ENCODE peak calls at places on chromosomes 16 and 17, in four cellular contexts. G is H1, D is IMR-90, C is trophoblast cell. B is an unnamed sample. For H3K36me3, the result is how much of the 10 kb centered on the place peaks cover.

GRCh38 chr16:23245268-23245667 is 56.8 kb upstream of the SCNN1B start:
- DNase-seq in G (no peak), D (no peak), C (no peak), B (no peak)

GRCh38 chr17:27237890-27238289 is 56.0 kb upstream of the WSB1 start:
- DNase-seq in D (no peak), C (no peak), G (no peak), B (no peak)

GRCh38 chr17:21379080-21379711 is 3.0 kb downstream of the KCNJ12 start:
- DNase-seq in D (no peak), C (no peak), G (no peak), B (no peak)

GRCh38 chr16:65202461-65202860 is 80.6 kb upstream of the CDH11 start:
- DNase-seq in G (no peak), C (no peak), D (peak), B (no peak)

GRCh38 chr16:66130296-66130910 is 236.1 kb upstream of the CDH5 start:
- DNase-seq in D (peak), C (no peak), G (no peak), B (peak)

GRCh38 chr17:57440522-57441269 is 184.4 kb downstream of the MSI2 start:
- DNase-seq in G (peak), C (peak), D (peak), B (peak)

GRCh38 chr17:36503456-36504155 is 17.1 kb downstream of the ZNHIT3 start:
- DNase-seq in D (no peak), G (no peak), C (no peak), B (no peak)

GRCh38 chr17:15279011-15279477 is 13.9 kb upstream of the PMP22 start:
- DNase-seq in C (peak), D (peak), G (no peak), B (peak)

GRCh38 chr17:41710472-41711090 is 1.6 kb upstream of the GAST start:
- DNase-seq in C (peak), D (peak), G (no peak), B (no peak)

GRCh38 chr16:58678716-58679115 is 5.9 kb downstream of the SLC38A7 start:
- DNase-seq in G (no peak), D (no peak), C (no peak), B (no peak)

GRCh38 chr17:79085921-79086551 is 11.4 kb downstream of the ENGASE start:
- DNase-seq in G (no peak), D (no peak), C (no peak), B (no peak)

GRCh38 chr17:31532161-31532515 is 140.7 kb downstream of the RAB11FIP4 start:
- DNase-seq in C (no peak), D (no peak), G (no peak), B (no peak)

GRCh38 chr17:37743612-37743874 is 1.3 kb downstream of the HNF1B start:
- DNase-seq in C (no peak), D (no peak), G (no peak), B (no peak)

GRCh38 chr17:9052921-9053320 is 31.6 kb downstream of the NTN1 start:
- DNase-seq in D (no peak), C (peak), G (no peak), B (no peak)

GRCh38 chr17:4375039-4375748 is 8.7 kb upstream of the UBE2G1 start:
- DNase-seq in D (no peak), C (no peak), G (no peak), B (no peak)

GRCh38 chr17:69431835-69432234 is 17.3 kb downstream of the MAP2K6 start:
- DNase-seq in G (no peak), D (no peak), C (no peak), B (peak)

GRCh38 chr17:29291163-29291752 is 2.7 kb downstream of the NUFIP2 start:
- DNase-seq in D (peak), C (peak), G (no peak), B (peak)

GRCh38 chr16:3214904-3215600 is 19.9 kb downstream of the ZNF200 start:
- DNase-seq in C (no peak), G (no peak), D (no peak), B (no peak)

GRCh38 chr17:17254026-17254425 is 17.1 kb upstream of the FLCN start:
- DNase-seq in D (peak), C (peak), G (no peak), B (no peak)

GRCh38 chr17:73797594-73798110 is 153.4 kb upstream of the SDK2 start:
- DNase-seq in D (no peak), G (no peak), C (no peak), B (no peak)

GRCh38 chr16:4780235-4780634 is 7.9 kb downstream of the SEPTIN12 start:
- DNase-seq in C (no peak), G (no peak), D (peak), B (no peak)

GRCh38 chr16:68843482-68844210 is at the start of gene TANGO6:
- DNase-seq in D (peak), G (peak), C (peak), B (peak)

GRCh38 chr16:14310519-14310991 is 239.4 kb downstream of the MRTFB start:
- DNase-seq in D (peak), C (no peak), G (no peak), B (peak)

GRCh38 chr16:89364603-89365002 is 125.8 kb downstream of the ANKRD11 start:
- DNase-seq in G (no peak), C (no peak), D (peak), B (no peak)

GRCh38 chr16:86834451-86835035 is 256.2 kb downstream of the FOXL1 start:
- DNase-seq in C (no peak), G (peak), D (peak), B (peak)

GRCh38 chr16:76910931-76911330 is 280.1 kb upstream of the MON1B start:
- DNase-seq in D (peak), C (peak), G (no peak), B (no peak)

GRCh38 chr17:80527016-80527645 is 17.5 kb upstream of the RPTOR start:
- DNase-seq in C (no peak), D (peak), G (no peak), B (no peak)

GRCh38 chr17:56598471-56598870 is 5.0 kb downstream of the NOG start:
- DNase-seq in G (no peak), D (peak), C (peak), B (peak)

GRCh38 chr16:68085259-68086071 is at the start of gene NFATC3:
- DNase-seq in G (peak), C (peak), D (peak), B (peak)

GRCh38 chr16:24844101-24845030 is 1.4 kb upstream of the SLC5A11 start:
- DNase-seq in D (peak), G (no peak), C (peak), B (peak)

GRCh38 chr17:15744885-15745284 is 12.8 kb downstream of the TBC1D26 start:
- DNase-seq in C (peak), D (no peak), G (no peak), B (peak)

GRCh38 chr17:34313164-34313563 is 6.1 kb upstream of the CCL8 start:
- DNase-seq in D (peak), G (no peak), C (no peak), B (no peak)

GRCh38 chr16:66874079-66874775 is 6.1 kb upstream of the PDP2 start:
- DNase-seq in G (no peak), C (peak), D (peak), B (peak)

GRCh38 chr16:57480127-57480753 is 6.1 kb downstream of the DOK4 start:
- DNase-seq in G (no peak), D (peak), C (peak), B (no peak)

GRCh38 chr16:57477531-57478202 is 8.6 kb downstream of the DOK4 start:
- DNase-seq in G (no peak), C (no peak), D (no peak), B (peak)

GRCh38 chr16:57479422-57480126 is 6.7 kb downstream of the DOK4 start:
- DNase-seq in D (peak), G (peak), C (no peak), B (peak)

GRCh38 chr16:57479043-57479421 is 7.3 kb downstream of the DOK4 start:
- DNase-seq in G (no peak), D (no peak), C (no peak), B (no peak)

DNA sequence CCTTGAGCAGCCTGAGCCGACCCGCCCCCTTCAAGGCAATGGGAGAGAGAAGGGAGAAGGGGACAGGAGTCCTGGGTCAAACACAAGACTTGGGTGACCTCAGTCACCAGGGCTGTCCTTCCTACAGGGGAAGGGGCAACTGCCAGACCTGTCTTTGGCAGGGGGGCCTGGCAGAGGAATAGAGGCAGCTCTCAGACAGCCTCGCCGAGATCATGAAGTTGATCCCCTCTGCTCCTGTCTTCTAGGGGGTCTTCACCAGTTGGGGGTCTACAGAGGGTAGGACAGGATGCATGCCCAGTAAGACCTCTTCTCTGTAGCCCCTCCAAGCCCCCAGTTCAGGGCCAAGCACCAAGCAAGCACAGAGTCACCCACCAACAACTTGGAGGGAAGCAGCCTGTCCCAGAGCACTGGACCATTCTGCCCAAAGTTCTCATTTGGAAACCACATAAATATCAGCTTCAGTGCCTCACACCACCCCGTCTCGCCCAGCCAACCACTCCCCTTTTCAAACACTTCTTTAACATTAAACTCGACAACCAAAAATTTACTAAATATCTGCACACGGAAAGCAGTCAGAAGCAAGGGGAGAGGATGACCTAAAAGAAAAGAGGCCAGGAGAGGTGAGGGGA is 7.8 kb downstream of the DOK4 start:
- DNase-seq in C (no peak), G (no peak), D (no peak), B (no peak)
- H2AK5ac ChIP-seq in C (no peak), G (peak), D (no peak), B (no peak)

GRCh38 chr17:76716834-76717205 is 6.1 kb upstream of the MXRA7 start:
- DNase-seq in G (no peak), C (peak), D (peak), B (no peak)
- H3K36me3 ChIP-seq in G (under half), C (under half), D (under half), B (under half)

GRCh38 chr17:83085103-83085502 is 5.7 kb downstream of the METRNL start:
- DNase-seq in C (peak), G (no peak), D (no peak), B (no peak)
- H3K4me2 ChIP-seq in C (no peak), G (no peak), D (no peak), B (no peak)

GRCh38 chr16:2054543-2055245 is 6.9 kb downstream of the TSC2 start:
- DNase-seq in D (no peak), G (no peak), C (no peak), B (no peak)
- H2AK5ac ChIP-seq in D (no peak), G (no peak), C (no peak), B (no peak)

DNA sequence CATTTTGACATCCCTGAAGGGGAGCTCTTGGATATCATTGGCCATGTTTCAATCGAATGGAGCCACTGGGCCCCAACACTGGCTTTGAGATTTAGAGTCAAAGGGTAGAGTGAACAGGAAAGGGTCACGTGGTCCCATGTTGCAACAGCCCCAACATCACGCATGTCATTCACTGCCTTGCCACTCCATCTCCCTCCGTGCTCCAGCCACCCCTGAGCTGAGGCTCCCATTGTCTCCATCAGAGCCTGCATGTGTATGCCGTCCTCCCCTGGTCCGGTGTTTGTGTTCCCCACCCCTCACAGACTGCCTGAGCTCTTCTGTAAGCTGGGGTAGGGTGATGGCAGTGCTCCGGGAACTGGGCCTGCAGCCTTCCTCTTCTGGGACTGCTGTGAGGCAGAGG is 12.1 kb downstream of the NFE2L1 start:
- DNase-seq in C (no peak), D (no peak), G (no peak), B (no peak)
- H3K36me3 ChIP-seq in C (half or more), D (half or more), G (under half), B (under half)

DNA sequence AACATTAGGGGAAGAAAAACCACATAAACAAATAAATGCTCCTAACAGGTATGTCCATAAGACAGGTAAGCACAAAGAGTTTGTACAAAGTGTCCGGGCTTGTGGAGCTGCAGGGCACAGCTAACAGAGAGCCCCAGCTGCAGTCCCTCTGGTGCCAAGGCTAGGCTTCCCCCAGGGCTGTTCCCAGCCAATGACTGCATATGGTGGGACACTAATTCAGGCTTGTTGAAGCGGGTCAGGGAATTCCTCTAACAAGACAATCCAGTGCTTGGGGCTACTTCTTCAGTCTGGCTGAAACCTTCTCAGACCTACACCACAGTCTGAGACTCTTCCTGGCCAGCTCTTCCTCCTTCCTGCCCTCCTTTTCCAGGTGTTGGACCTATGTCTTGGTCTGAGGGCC is 51.7 kb upstream of the ALDH3A1 start:
- DNase-seq in C (no peak), D (no peak), G (no peak), B (peak)
- H3K4me2 ChIP-seq in C (no peak), D (no peak), G (no peak), B (no peak)

DNA sequence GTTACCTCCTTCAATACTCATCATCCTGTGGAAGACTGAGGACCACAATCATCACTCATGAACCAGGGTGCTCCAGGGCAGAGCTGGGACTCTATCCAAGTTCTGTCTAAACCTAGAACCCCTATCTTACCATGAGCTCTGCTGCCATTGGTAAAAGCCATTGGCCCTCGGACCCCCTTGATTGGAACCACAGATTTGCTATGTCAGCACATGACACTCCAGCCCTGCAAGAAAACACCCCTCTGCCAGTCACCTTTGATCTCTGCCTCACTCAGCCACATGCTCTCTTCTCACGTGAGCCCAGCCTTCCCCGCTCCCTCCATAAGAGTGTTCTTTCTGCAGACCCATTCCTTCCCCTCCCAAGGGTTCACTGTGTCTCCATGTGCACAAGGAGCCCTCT is 468.8 kb upstream of the DYNLRB2 start:
- DNase-seq in G (no peak), D (no peak), C (no peak), B (no peak)
- H2AK5ac ChIP-seq in G (peak), D (no peak), C (no peak), B (no peak)

DNA sequence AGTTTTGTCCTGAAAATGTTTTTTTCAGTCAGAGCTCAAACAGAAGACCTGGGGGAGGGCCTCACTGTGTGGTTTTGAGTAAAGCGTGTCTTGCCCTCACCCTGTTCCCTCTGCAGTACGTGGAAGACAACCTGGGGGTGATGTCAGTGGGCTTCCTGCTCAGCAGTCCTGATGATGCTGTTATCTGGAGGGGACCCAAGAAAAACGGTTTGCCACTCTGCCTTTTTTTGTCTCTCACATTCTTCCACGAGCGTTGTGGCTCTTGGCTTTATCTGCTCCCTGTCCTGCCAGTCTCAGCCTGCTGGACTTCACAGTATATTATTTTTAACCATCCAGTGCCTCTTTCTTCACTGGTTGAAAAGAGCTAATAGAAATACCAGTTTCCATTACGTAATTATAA is 12.9 kb downstream of the NUBP1 start:
- DNase-seq in C (no peak), D (peak), G (no peak), B (no peak)
- H3K36me3 ChIP-seq in C (under half), D (under half), G (under half), B (under half)

DNA sequence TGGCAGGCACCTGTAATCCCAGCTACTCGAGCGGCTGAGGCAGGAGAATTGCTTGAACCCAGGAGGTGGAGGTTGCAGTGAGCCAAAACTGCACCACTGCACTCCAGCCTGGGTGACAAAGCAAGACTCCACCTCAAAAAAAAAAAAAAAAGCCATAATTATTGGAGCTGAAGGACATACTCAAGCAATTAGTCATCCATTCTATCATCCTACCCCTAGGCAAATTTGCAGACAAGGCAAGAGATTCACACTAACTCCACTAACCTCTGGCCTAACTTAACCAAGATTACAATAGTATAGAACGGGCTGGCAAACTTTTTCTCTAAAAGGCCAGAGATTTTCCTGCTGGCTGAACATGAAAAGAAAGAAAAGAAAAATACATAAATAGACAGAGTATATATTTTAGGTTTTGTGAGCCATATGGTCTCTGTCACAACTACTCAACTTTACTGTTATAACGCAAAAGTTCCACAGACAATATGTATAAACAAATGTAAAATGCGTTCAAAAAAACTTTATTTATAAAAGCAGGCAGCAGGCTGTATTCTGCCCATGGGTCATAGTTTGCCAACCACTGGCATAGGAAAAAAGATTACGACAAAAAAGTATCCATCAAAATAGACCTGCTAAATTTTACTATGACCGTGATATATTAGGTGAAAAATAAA is 29.7 kb downstream of the BRIP1 start:
- DNase-seq in G (no peak), C (peak), D (peak), B (peak)
- H3K4me2 ChIP-seq in G (no peak), C (no peak), D (no peak), B (no peak)

B was measured in mesendoderm.